ENCODE peak calls at places on chromosomes 13 and 19, in five cellular contexts. K, S, A, Q and U are unnamed samples.

GRCh38 chr13:101149735-101150380 is 266.4 kb downstream of the NALCN start:
- DNase-seq in K (no peak), Q (peak), A (peak), S (no peak), U (no peak)

GRCh38 chr13:96771501-96772367 is 222.5 kb downstream of the OXGR1 start:
- DNase-seq in A (no peak), S (no peak), Q (no peak), K (no peak), U (no peak)

GRCh38 chr19:16326401-16327130 is 1.9 kb downstream of the KLF2 start:
- DNase-seq in A (no peak), K (no peak), Q (no peak), S (no peak), U (no peak)

GRCh38 chr19:42601811-42602443 is 7.2 kb upstream of the CEACAM8 start:
- DNase-seq in A (no peak), K (no peak), Q (no peak), S (no peak), U (no peak)

GRCh38 chr13:30346159-30346788 is 38.9 kb upstream of the KATNAL1 start:
- DNase-seq in K (no peak), A (no peak), Q (no peak), S (no peak), U (peak)

GRCh38 chr13:83613524-83613923 is 268.8 kb downstream of the SLITRK1 start:
- DNase-seq in A (no peak), K (no peak), S (no peak), Q (no peak), U (no peak)

GRCh38 chr19:6729573-6730152 is 7.7 kb downstream of the GPR108 start:
- DNase-seq in A (no peak), Q (no peak), S (no peak), K (no peak), U (no peak)

GRCh38 chr13:99331881-99332293 is 24.7 kb upstream of the GPR183 start:
- DNase-seq in A (no peak), K (no peak), S (no peak), Q (no peak), U (no peak)